ENCODE peak calls at places on chromosomes 12 and 14, in five cellular contexts. X is spleen, V is stomach, P is K562, A is adrenal gland. O is an unnamed sample.

GRCh38 chr12:1613860-1614259 is 15.2 kb upstream of the WNT5B start:
- DNase-seq in V (no peak), A (no peak), X (no peak), P (no peak), O (no peak)

GRCh38 chr14:76257111-76257803 is 105.5 kb downstream of the GPATCH2L start:
- DNase-seq in P (peak), A (no peak), X (no peak), V (no peak), O (no peak)

GRCh38 chr12:100251917-100252316 is 15.0 kb downstream of the DEPDC4 start:
- DNase-seq in V (no peak), P (no peak), X (no peak), A (no peak), O (no peak)

GRCh38 chr12:4286228-4286627 is 12.7 kb downstream of the CCND2 start:
- DNase-seq in A (no peak), X (no peak), V (no peak), P (no peak), O (no peak)

GRCh38 chr12:39831587-39832315 is 212.1 kb upstream of the ABCD2 start:
- DNase-seq in V (no peak), X (no peak), P (peak), A (no peak), O (no peak)

GRCh38 chr14:82009993-82010392 is 476.3 kb upstream of the SEL1L start:
- DNase-seq in V (no peak), A (no peak), P (no peak), X (no peak), O (no peak)

GRCh38 chr12:56188116-56188785 is 1.0 kb downstream of the SMARCC2 start:
- DNase-seq in V (no peak), A (no peak), P (no peak), X (no peak), O (no peak)

GRCh38 chr14:90003526-90004312 is 48.0 kb downstream of the TDP1 start:
- DNase-seq in V (no peak), X (no peak), P (no peak), A (no peak), O (no peak)

GRCh38 chr14:68756071-68756481 is 36.8 kb downstream of the ZFP36L1 start:
- DNase-seq in A (no peak), X (no peak), P (no peak), V (no peak), O (no peak)

GRCh38 chr12:68515793-68516192 is 94.9 kb upstream of the RAP1B start:
- DNase-seq in V (no peak), X (no peak), A (no peak), P (no peak), O (no peak)

GRCh38 chr12:25438638-25439037 is 114.4 kb downstream of the LMNTD1 start:
- DNase-seq in V (no peak), X (no peak), P (no peak), A (no peak), O (no peak)

GRCh38 chr14:66507181-66507721 is 696 bp upstream of the GPHN start:
- DNase-seq in P (no peak), A (no peak), V (no peak), X (no peak), O (no peak)

GRCh38 chr14:76911473-76911872 is 85.3 kb downstream of the LRRC74A start:
- DNase-seq in P (no peak), V (no peak), X (no peak), A (no peak), O (no peak)

GRCh38 chr12:15289192-15289591 is 33.1 kb upstream of the PTPRO start:
- DNase-seq in X (no peak), P (no peak), A (no peak), V (no peak), O (no peak)

GRCh38 chr12:25743679-25744078 is 190.6 kb upstream of the LMNTD1 start:
- DNase-seq in V (no peak), X (no peak), P (no peak), A (no peak), O (no peak)

GRCh38 chr14:33851366-33851765 is 99.5 kb downstream of the EGLN3 start:
- DNase-seq in V (no peak), A (no peak), P (no peak), X (no peak), O (no peak)

GRCh38 chr14:68297871-68298468 is 478.4 kb downstream of the RAD51B start:
- DNase-seq in X (no peak), P (no peak), V (no peak), A (no peak), O (no peak)

GRCh38 chr14:91281346-91281745 is 36.8 kb upstream of the GPR68 start:
- DNase-seq in A (no peak), V (no peak), P (no peak), X (peak), O (peak)

GRCh38 chr14:101986953-101987352 is 22.6 kb downstream of the DYNC1H1 start:
- DNase-seq in X (no peak), V (no peak), P (no peak), A (no peak), O (no peak)

GRCh38 chr14:70422538-70422937 is 5.6 kb upstream of the SYNJ2BP start:
- DNase-seq in V (no peak), P (no peak), A (no peak), X (no peak), O (no peak)

GRCh38 chr14:70415788-70416187 is 1.1 kb downstream of the SYNJ2BP start:
- DNase-seq in P (no peak), V (no peak), X (no peak), A (no peak), O (no peak)

GRCh38 chr14:70416322-70416716 is 571 bp downstream of the SYNJ2BP start:
- DNase-seq in X (no peak), P (no peak), V (no peak), A (no peak), O (no peak)

DNA sequence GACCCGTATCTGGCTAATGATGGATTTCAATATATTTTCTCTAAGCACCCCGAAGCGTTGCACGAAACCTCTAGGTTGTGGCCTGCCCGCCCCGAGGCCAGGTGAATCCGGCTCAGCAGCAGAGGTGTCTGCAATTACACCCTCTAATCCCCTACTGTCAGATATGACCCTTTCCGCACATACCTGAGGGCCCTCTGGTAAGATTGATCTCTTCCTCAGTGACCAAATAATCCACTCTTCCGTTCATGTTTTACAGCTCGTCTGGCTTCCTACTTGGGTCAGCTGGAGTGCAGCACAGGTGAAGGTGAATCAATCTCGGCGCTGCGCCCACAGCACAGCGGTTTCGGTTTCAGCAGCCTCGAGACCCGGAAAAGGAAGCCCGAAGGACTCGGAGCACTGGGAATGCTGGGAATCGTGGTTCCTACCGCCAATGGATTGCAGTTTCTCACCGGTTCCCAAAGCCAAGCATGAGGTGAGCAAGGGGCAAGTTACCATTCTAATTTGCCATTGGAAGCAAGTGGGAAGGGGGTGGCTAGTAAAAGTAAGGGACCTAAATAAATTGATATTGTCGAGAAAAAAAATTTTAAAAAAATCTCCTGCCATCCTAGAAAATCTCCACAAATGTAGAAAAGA is at the start of gene SYNJ2BP:
- DNase-seq in A (peak), P (peak), V (peak), X (peak), O (peak)
- TF ChIP-seq POLR2A in A (peak), P (no peak), V (no peak), X (no peak), O (peak)

GRCh38 chr12:113239288-113239771 is 18.1 kb downstream of the TPCN1 start:
- DNase-seq in P (no peak), A (peak), V (no peak), X (peak), O (no peak)
- TF ChIP-seq POLR2A in P (no peak), A (no peak), V (no peak), X (no peak), O (no peak)

DNA sequence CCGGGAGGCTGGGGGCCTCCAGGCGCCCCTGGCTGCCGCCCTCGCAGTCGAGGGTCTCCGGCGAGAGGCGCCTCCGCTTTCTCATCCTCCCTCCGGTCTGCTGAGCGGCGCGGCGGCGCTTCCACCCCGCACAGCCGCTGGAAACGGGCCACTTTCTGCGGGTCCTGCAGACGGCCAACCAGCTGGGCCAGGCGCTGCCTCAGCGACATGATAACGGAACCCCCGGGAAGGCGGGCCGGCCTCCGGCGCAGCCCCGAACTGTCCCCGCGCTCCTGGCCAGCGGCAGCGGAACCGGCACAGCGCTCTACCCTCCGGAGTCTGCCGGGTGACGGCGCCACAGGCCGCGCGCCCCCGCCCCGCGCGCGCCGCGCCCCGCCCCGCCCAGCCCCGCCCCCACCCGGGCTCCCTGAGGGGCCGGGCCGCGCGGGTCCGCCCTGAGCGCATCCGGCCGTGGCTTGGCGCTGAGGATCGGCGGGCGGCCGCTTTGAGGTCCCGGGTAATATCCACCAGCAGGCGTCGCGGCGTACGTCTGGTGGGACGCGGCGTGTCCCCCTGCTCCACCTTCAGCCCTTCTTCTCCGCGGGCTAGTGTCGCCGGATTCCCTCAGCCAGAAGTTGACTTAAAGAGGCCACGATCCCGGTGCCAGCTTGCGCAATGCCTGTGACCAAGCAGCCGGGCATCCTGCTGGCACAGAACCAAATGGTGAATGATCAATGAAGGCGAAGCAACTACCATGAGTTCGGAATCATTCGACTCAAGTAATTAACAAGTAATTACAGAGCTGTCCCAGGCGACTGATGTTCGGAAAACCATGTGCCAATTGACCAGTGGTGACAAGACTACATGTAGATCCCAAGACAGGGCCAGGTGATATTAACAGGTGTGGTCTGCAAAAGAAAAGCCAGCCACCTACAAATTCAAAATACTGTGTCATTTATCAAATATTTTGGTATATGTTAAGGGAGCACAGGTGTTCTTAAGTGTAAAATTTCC is at the start of gene SGPP1:
- DNase-seq in V (peak), P (peak), X (peak), A (peak), O (peak)
- TF ChIP-seq POLR2A in V (no peak), P (peak), X (no peak), A (peak), O (peak)

DNA sequence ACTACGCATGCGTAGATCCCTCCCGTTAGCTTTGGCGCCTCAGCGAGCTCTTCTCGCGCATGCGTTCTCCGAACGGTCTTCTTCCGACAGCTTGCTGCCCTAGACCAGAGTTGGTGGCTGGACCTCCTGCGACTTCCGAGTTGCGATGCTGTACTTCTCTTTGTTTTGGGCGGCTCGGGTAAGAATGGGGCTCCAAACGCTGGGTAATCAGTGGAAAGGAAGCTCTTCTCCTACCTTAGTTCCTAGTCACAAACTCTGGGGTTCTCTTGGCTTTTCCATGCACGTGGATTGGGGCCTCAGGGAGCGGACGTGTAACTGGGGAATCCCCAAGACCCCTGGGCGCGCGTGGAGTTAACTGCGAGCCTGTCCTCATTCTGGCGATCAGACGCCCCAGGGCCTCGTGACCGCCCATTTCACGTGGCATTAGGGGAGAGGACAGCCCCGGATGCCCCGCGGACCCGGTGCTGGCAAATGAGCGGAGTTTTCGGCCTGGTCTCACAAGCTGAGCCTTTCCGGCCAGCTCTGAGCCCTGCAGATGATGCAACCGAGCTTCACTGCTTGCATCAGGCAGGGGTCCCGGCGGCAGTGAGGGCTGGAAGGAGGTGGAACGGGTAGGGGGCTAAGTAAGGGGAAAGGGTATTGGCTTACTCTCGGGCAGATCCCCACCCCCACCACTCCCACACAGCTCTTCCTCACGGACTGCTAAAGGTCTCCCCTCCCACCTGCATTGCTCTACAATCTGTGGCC is at the start of gene SHMT2:
- DNase-seq in A (peak), P (peak), X (peak), V (peak), O (peak)
- TF ChIP-seq POLR2A in A (no peak), P (peak), X (no peak), V (no peak), O (peak)

DNA sequence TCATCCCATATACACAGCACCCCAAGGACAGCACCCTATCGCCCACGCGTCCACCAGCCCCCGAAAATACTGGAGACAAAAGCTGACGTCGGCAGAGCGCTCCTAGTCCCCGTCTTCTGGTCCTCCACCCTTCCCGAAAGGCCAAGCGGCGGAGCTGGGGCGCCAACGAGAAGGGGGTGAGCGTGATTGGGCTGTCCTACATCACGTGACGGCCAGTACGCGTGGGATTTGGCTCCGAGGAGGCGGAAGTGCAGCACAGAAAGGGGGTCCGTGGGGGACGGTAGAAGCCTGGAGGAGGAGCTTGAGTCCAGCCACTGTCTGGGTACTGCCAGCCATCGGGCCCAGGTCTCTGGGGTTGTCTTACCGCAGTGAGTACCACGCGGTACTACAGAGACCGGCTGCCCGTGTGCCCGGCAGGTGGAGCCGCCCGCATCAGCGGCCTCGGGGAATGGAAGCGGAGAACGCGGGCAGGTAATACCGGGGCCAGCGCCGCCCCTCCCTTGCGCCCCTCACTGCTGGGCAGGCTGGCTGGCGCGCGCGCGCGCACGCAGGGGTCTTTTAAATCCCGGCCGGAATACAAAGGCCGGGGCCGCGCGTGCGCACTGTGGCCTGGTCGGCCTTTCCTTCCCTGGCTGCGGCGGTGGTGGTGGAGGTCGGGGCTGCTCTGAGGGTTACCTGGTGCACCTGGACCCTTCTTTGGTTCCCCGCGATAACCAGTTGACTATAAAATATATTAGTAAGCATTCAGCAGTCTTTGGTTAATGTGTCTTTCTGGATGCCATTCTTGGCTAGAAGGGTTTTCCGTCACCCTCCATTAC is at the start of gene TDG:
- DNase-seq in A (peak), V (peak), X (peak), P (peak), O (peak)
- TF ChIP-seq POLR2A in A (peak), V (no peak), X (peak), P (peak), O (peak)